ENCODE peak calls at places on chromosomes 1 and 21, in five cellular contexts. O is Panc1, G is OCI-LY7, J is cardiac fibroblast, F is brain microvascular endothelial cell. Y is an unnamed sample.

GRCh38 chr1:209041936-209042335 is 541.6 kb upstream of the CAMK1G start:
- DNase-seq in J (peak), F (no peak), G (no peak), O (no peak), Y (peak)

GRCh38 chr1:228085287-228085926 is 2.9 kb downstream of the ARF1 start:
- DNase-seq in F (peak), O (no peak), J (peak), G (no peak), Y (peak)

GRCh38 chr1:61082336-61083013 is at the start of gene NFIA:
- DNase-seq in J (peak), O (peak), G (peak), F (peak), Y (peak)

GRCh38 chr1:195562074-195562473 is 1046.2 kb downstream of the KCNT2 start:
- DNase-seq in O (no peak), F (no peak), J (no peak), G (no peak), Y (no peak)

GRCh38 chr1:177995369-177995768 is 25.5 kb upstream of the SEC16B start:
- DNase-seq in J (no peak), G (no peak), O (no peak), F (no peak), Y (no peak)

GRCh38 chr1:81681570-81681969 is 119.2 kb upstream of the ADGRL2 start:
- DNase-seq in F (no peak), G (no peak), O (no peak), J (peak), Y (peak)

GRCh38 chr1:110737206-110737605 is 62.5 kb upstream of the KCNA3 start:
- DNase-seq in J (no peak), O (no peak), F (no peak), G (no peak), Y (no peak)

GRCh38 chr1:97174039-97174704 is 452.6 kb downstream of the PTBP2 start:
- DNase-seq in G (no peak), O (no peak), J (no peak), F (no peak), Y (no peak)

GRCh38 chr1:26281091-26281958 is 1.4 kb downstream of the SH3BGRL3 start:
- DNase-seq in J (peak), G (no peak), F (no peak), O (no peak), Y (no peak)

GRCh38 chr21:36647279-36648093 is 51.4 kb upstream of the SIM2 start:
- DNase-seq in J (peak), O (no peak), F (peak), G (no peak), Y (peak)

GRCh38 chr1:37498872-37499617 is 15.5 kb downstream of the MEAF6 start:
- DNase-seq in G (no peak), F (no peak), J (peak), O (no peak), Y (peak)

GRCh38 chr1:67615886-67616285 is 69.1 kb upstream of the GADD45A start:
- DNase-seq in O (no peak), J (no peak), G (no peak), F (no peak), Y (no peak)

GRCh38 chr1:17791464-17791863 is 36.3 kb downstream of the ACTL8 start:
- DNase-seq in G (no peak), O (no peak), J (no peak), F (no peak), Y (no peak)

GRCh38 chr21:35044128-35044527 is 5.0 kb downstream of the RUNX1 start:
- DNase-seq in F (no peak), G (no peak), J (no peak), O (no peak), Y (no peak)

GRCh38 chr1:119896303-119896702 is at the start of gene ADAM30:
- DNase-seq in O (no peak), J (no peak), G (no peak), F (no peak), Y (no peak)

GRCh38 chr1:172640146-172640545 is 18.8 kb upstream of the FASLG start:
- DNase-seq in O (no peak), F (no peak), G (no peak), J (no peak), Y (no peak)

GRCh38 chr1:98323396-98323795 is 338.1 kb upstream of the SNX7 start:
- DNase-seq in J (peak), F (peak), O (no peak), G (no peak), Y (peak)

GRCh38 chr21:25956993-25957714 is 213.4 kb downstream of the APP start:
- DNase-seq in J (peak), G (no peak), F (peak), O (no peak), Y (peak)

GRCh38 chr1:84834419-84835064 is 58.5 kb downstream of the LPAR3 start:
- DNase-seq in F (peak), O (peak), J (peak), G (no peak), Y (peak)

GRCh38 chr21:31108969-31109368 is 70.7 kb upstream of the KRTAP19-8 start:
- DNase-seq in O (peak), G (peak), J (peak), F (no peak), Y (peak)

GRCh38 chr1:28056129-28056925 is 32.1 kb downstream of the EYA3 start:
- DNase-seq in F (no peak), J (no peak), G (no peak), O (no peak), Y (peak)

GRCh38 chr1:229268505-229268904 is 2.4 kb upstream of the RAB4A start:
- DNase-seq in G (no peak), F (no peak), O (no peak), J (no peak), Y (peak)

GRCh38 chr1:203915811-203916210 is 54.4 kb downstream of the SNRPE start:
- DNase-seq in F (no peak), J (peak), G (no peak), O (peak), Y (peak)

GRCh38 chr1:205294175-205294913 is 27.2 kb downstream of the NUAK2 start:
- DNase-seq in G (no peak), O (peak), J (peak), F (peak), Y (peak)

GRCh38 chr1:9293512-9294439 is 1.1 kb downstream of the SPSB1 start:
- DNase-seq in G (peak), O (no peak), J (no peak), F (peak), Y (peak)

GRCh38 chr1:9296850-9297249 is 4.2 kb downstream of the SPSB1 start:
- DNase-seq in J (no peak), G (no peak), O (no peak), F (no peak), Y (no peak)

GRCh38 chr1:9295884-9296283 is 3.2 kb downstream of the SPSB1 start:
- DNase-seq in F (no peak), O (no peak), J (no peak), G (no peak), Y (no peak)

GRCh38 chr1:9294440-9294773 is 1.7 kb downstream of the SPSB1 start:
- DNase-seq in J (peak), O (no peak), G (peak), F (peak), Y (peak)

DNA sequence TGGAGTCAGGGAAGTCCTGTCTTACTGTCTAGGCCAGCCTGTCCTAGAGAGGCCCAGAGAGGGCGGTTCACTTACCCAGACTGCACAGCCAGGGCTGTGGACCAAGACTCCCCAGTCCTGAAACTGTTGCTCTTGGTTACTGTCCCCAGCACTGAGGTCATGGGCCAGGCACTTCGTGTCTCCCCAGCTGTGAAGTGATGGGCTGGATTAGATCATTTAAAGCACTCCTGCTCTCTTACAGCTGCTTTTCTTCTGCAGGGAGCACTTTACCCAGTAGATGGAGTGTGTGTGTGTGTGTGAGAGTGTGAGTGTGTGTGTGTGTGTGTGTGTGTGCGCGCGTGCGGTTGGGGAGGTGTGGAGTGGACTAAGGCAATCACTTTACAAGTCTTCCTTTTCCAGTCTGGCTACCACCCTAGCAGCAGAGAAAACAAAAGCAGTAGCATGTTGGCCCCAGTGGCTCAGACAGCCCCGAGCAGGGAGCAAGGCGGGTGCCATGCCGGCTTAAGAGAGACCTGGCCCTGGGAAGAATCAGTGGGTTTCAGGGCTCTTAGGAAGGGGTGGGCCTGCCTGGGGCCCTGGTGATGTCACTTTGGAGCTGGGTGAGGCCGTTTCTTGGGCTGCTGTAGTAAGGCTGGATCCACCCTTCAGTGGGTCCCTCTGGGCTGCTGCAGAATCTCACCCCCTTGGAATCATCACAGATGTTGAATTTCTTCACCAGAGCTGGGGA is 2.4 kb downstream of the SPSB1 start:
- DNase-seq in G (peak), F (peak), O (no peak), J (peak), Y (no peak)
- H3K4me3 ChIP-seq in G (peak), F (peak), O (peak), J (peak), Y (no peak)

GRCh38 chr1:217133958-217134856 is 411.0 kb upstream of the ESRRG start:
- DNase-seq in F (no peak), O (no peak), G (no peak), J (peak), Y (no peak)

GRCh38 chr1:217135569-217135915 is 412.3 kb upstream of the ESRRG start:
- DNase-seq in F (no peak), J (peak), G (no peak), O (no peak), Y (no peak)

GRCh38 chr1:217136895-217137205 is 413.6 kb upstream of the ESRRG start:
- DNase-seq in G (no peak), F (no peak), O (no peak), J (no peak), Y (no peak)

GRCh38 chr1:217135987-217136894 is 413.0 kb upstream of the ESRRG start:
- DNase-seq in O (no peak), F (no peak), J (no peak), G (no peak), Y (no peak)

GRCh38 chr1:217134857-217135568 is 411.8 kb upstream of the ESRRG start:
- DNase-seq in F (no peak), J (peak), G (no peak), O (no peak), Y (no peak)
- H3K4me3 ChIP-seq in F (peak), J (peak), G (no peak), O (peak), Y (peak)

GRCh38 chr1:65330822-65331221 is 21.5 kb downstream of the DNAJC6 start:
- DNase-seq in F (no peak), J (no peak), O (no peak), G (no peak), Y (no peak)
- H3K4me3 ChIP-seq in F (no peak), J (no peak), O (no peak), G (no peak), Y (no peak)

GRCh38 chr1:9892563-9893528 is 17.2 kb downstream of the CTNNBIP1 start:
- DNase-seq in O (no peak), F (peak), J (peak), G (no peak), Y (peak)
- H3K4me3 ChIP-seq in O (peak), F (no peak), J (no peak), G (no peak), Y (peak)

GRCh38 chr1:230753191-230753585 is 6.0 kb downstream of the CAPN9 start:
- DNase-seq in G (no peak), O (no peak), J (no peak), F (no peak), Y (no peak)
- H3K4me3 ChIP-seq in G (no peak), O (no peak), J (no peak), F (no peak), Y (no peak)

GRCh38 chr1:19877821-19878636 is 4.2 kb upstream of the OTUD3 start:
- DNase-seq in G (no peak), O (no peak), J (no peak), F (no peak), Y (peak)

GRCh38 chr1:19878637-19878985 is 3.6 kb upstream of the OTUD3 start:
- DNase-seq in G (no peak), J (no peak), F (no peak), O (no peak), Y (no peak)

GRCh38 chr1:19882111-19883071 is at the start of gene OTUD3:
- DNase-seq in F (peak), O (peak), G (peak), J (peak), Y (peak)

GRCh38 chr1:19877351-19877750 is 4.8 kb upstream of the OTUD3 start:
- DNase-seq in O (no peak), F (no peak), G (no peak), J (no peak), Y (no peak)

GRCh38 chr1:19879227-19879626 is 3.0 kb upstream of the OTUD3 start:
- DNase-seq in G (no peak), F (no peak), O (no peak), J (no peak), Y (no peak)
- H3K4me3 ChIP-seq in G (no peak), F (no peak), O (no peak), J (no peak), Y (no peak)

DNA sequence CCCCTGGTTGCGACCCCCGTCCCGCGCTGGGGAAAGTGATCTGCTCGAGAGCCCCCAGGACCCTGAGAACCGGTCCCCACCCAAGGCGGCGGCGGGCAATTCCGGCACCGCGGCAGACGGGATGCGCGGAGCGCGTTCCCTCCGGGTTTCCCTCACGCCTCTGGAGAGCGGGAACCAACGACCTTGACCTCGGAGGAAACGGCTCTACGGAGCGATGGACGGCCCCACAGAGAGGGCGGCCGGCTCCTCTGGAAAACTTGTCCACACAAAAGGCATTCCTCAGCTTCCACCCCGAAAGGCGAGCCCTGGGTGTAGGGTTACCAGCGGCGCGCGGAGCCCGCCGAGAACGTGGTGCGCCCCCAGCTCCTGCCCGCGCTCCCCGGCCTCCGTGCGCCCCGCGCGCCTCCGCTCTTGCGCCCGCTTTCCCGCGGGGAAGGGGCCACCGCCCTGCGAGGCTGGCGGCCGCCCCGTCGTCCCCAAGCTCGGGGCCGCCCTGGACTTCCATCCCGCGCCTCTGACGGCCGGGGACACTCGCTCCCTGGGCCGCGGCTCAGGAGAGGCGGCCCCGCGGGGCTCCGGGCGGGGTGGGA is 391 bp upstream of the KIAA1614 start:
- DNase-seq in J (peak), O (no peak), F (no peak), G (no peak), Y (no peak)
- H3K4me3 ChIP-seq in J (peak), O (peak), F (peak), G (no peak), Y (peak)

GRCh38 chr1:224689354-224689753 is 73.2 kb downstream of the CNIH3 start:
- DNase-seq in F (no peak), O (no peak), G (no peak), J (no peak), Y (no peak)

GRCh38 chr1:224691106-224691505 is 75.0 kb downstream of the CNIH3 start:
- DNase-seq in G (no peak), O (no peak), F (no peak), J (no peak), Y (no peak)

GRCh38 chr1:224690576-224690975 is 74.5 kb downstream of the CNIH3 start:
- DNase-seq in O (no peak), G (no peak), J (no peak), F (no peak), Y (no peak)

GRCh38 chr1:224694969-224695368 is 78.9 kb downstream of the CNIH3 start:
- DNase-seq in O (no peak), F (no peak), G (no peak), J (no peak), Y (no peak)

GRCh38 chr1:224691526-224691925 is 75.4 kb downstream of the CNIH3 start:
- DNase-seq in G (no peak), J (no peak), O (no peak), F (no peak), Y (no peak)
- H3K4me3 ChIP-seq in G (no peak), J (no peak), O (no peak), F (no peak), Y (no peak)

DNA sequence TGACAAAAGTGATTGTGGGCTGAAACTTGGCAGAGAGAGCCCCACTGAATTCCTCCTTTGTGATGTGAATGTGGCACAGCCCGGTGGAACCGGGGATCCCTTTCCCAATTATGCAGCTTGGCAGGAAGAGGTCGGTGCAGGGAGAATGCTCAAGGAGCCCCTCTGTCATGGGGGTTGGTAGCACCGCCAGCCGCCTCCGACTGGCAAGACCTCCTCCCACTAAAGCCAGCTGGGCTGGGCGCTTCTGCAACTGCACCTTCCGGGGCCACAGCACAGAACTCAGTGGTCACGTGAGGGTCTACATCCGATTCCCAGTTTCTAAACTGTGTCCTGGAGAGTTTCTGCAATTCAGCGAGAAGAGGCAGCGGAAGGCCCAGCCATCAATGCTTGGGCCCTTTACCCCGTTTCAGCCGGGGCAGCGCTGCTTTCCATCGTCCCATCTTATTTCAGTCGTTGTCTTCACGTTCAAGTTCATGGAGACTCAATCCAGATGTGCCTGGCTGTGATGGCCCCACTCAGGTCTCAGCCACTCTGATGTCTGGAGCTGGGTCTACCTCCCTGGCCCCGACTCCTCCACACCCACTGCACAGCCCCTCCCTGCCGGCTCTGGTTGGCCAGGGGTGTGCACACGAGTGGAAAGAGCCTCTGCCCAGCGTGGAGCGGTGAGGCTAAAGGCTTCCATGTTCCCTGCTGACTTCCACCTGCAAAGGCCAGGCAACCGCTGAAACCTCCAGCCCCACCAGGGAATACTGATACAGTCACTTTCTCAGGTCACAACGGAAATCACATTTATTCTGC is 39.8 kb upstream of the FHAD1 start:
- DNase-seq in G (no peak), O (no peak), J (no peak), F (no peak), Y (no peak)
- H3K4me3 ChIP-seq in G (no peak), O (no peak), J (no peak), F (no peak), Y (no peak)

GRCh38 chr1:156641761-156642264 is at the start of gene BCAN:
- DNase-seq in G (no peak), O (no peak), J (no peak), F (no peak), Y (no peak)

GRCh38 chr1:156640842-156641706 is 843 bp upstream of the BCAN start:
- DNase-seq in J (no peak), F (no peak), O (no peak), G (no peak), Y (no peak)

GRCh38 chr1:156644146-156644545 is 2.2 kb downstream of the BCAN start:
- DNase-seq in G (no peak), F (no peak), J (no peak), O (no peak), Y (no peak)

GRCh38 chr1:156643266-156644092 is 1.6 kb downstream of the BCAN start:
- DNase-seq in O (no peak), F (no peak), G (no peak), J (no peak), Y (no peak)

DNA sequence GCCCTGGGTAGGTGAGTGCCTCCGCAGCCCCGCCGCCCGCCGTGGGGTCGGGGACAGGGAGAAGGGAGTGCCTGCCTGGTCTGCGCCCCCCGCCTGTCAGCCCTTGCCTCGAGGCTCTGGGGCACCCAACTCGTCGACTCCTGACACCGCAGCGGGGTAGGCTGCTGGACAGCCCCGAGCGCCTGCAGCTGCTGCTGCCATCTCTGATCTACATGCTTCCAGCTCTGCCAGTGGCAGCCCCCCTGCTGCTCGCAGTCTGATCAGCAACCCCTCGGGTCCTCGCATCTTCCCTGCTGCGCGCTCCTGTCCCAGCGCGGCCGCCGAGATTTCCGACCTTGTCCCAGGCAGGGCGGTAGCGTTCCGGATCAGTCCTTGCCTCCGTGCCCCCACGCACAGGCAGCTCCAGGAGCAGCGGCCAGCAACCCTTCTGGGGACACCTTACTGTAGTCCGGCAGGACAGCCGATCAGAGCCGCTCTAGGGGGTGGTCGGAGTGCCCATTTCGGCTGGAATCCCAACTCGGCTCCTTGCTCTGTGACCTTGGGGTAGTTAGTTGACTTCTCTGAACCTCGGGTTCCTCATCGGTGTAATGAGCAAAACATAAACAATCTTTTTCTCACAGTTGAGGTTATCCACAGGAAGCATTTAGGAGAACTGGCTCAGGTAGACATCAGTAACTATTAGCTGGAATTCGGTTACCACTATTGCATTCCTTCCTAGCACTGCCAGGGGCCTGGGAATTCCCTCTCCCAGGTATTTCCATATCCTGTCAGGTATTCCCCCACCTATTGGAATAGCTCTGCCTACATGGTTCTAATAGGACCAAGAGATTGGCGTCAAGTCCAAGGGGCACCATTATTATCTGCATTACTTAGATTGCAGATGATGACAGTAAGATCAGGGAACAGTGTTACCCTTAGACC is 608 bp downstream of the BCAN start:
- DNase-seq in O (no peak), F (no peak), J (no peak), G (no peak), Y (no peak)
- H3K4me3 ChIP-seq in O (no peak), F (no peak), J (no peak), G (no peak), Y (no peak)